ENCODE peak calls at places on chromosomes 11 and 22, in five cellular contexts. C is fibroblast of lung, K is lower lobe of right lung, I is stomach, B is fibroblast of the aortic adventitia. Z is an unnamed sample.

GRCh38 chr11:14644396-14645246 is 1.0 kb downstream of the PDE3B start:
- DNase-seq in C (peak), K (peak), I (peak), B (peak), Z (peak)

GRCh38 chr11:8832571-8833260 is 78.3 kb upstream of the AKIP1 start:
- DNase-seq in C (peak), K (peak), I (peak), B (peak), Z (peak)

GRCh38 chr11:134486704-134487103 is 74.7 kb upstream of the B3GAT1 start:
- DNase-seq in C (no peak), K (no peak), I (no peak), B (no peak), Z (no peak)

GRCh38 chr11:73286240-73286810 is 14.2 kb downstream of the P2RY6 start:
- DNase-seq in C (no peak), K (no peak), I (no peak), B (no peak), Z (no peak)

GRCh38 chr22:17717708-17718107 is 56.6 kb downstream of the BID start:
- DNase-seq in C (peak), K (no peak), I (no peak), B (peak), Z (no peak)

GRCh38 chr11:114953039-114953438 is 274.7 kb downstream of the NXPE2 start:
- DNase-seq in C (no peak), K (no peak), I (no peak), B (no peak), Z (no peak)

GRCh38 chr11:1077417-1078119 is 2.9 kb downstream of the MUC2 start:
- DNase-seq in C (no peak), K (peak), I (no peak), B (no peak), Z (no peak)

GRCh38 chr22:24088796-24089195 is 77.7 kb downstream of the CABIN1 start:
- DNase-seq in C (peak), K (no peak), I (no peak), B (no peak), Z (no peak)

GRCh38 chr22:36145881-36146280 is 14.7 kb downstream of the APOL3 start:
- DNase-seq in C (peak), K (no peak), I (no peak), B (no peak), Z (no peak)

GRCh38 chr22:41925783-41926460 is 684 bp downstream of the TNFRSF13C start:
- DNase-seq in C (peak), K (peak), I (peak), B (no peak), Z (peak)

GRCh38 chr11:3826721-3827120 is 14.0 kb downstream of the RHOG start:
- DNase-seq in C (no peak), K (no peak), I (no peak), B (no peak), Z (no peak)

GRCh38 chr22:45948081-45948648 is 28.8 kb downstream of the WNT7B start:
- DNase-seq in C (no peak), K (no peak), I (no peak), B (no peak), Z (no peak)

GRCh38 chr22:20933910-20934309 is 16.7 kb downstream of the CRKL start:
- DNase-seq in C (no peak), K (no peak), I (no peak), B (no peak), Z (no peak)

GRCh38 chr11:67636962-67637361 is 2.6 kb downstream of the TBX10 start:
- DNase-seq in C (no peak), K (no peak), I (no peak), B (no peak), Z (no peak)
- TF ChIP-seq CTCF in C (no peak), K (no peak), I (no peak), B (no peak), Z (no peak)

DNA sequence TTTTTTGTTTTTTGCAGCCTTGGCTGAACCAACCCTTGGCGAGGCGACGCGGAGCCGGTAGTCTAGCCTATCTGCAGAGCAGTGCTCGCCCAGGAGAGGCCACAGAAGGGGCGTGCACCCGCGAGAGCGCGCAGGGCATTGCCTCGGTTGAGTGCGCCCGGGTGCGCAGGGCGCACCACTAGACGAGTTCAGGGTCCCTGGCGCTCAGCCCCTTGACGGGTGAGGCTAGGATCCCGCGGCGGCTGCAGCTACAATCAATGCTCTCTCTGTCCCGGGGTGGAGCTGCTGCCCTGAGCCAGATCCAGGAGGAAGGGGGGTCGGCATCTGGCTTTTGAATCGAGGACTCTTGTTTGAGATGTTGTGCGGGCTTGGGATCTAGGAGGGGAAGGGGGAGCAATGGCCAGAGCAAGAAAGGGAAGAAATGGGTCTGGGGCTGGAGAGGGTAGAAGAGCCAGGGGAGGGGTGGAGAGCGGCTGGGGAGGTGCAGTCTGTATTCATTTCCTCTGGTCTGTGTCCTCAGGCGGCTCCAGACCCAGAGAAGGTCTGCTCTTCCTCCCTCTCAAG is 949 bp downstream of the THY1 start:
- DNase-seq in C (peak), K (no peak), I (no peak), B (peak), Z (no peak)
- TF ChIP-seq CTCF in C (no peak), K (no peak), I (no peak), B (no peak), Z (no peak)

GRCh38 chr11:46522682-46523281 is 71.0 kb downstream of the AMBRA1 start:
- DNase-seq in C (no peak), K (no peak), I (no peak), B (no peak), Z (no peak)
- TF ChIP-seq CTCF in C (no peak), K (no peak), I (no peak), B (no peak), Z (peak)

GRCh38 chr11:66891849-66892660 is 35.2 kb downstream of the LRFN4 start:
- DNase-seq in C (peak), K (no peak), I (peak), B (peak), Z (no peak)
- TF ChIP-seq CTCF in C (no peak), K (no peak), I (no peak), B (no peak), Z (no peak)

DNA sequence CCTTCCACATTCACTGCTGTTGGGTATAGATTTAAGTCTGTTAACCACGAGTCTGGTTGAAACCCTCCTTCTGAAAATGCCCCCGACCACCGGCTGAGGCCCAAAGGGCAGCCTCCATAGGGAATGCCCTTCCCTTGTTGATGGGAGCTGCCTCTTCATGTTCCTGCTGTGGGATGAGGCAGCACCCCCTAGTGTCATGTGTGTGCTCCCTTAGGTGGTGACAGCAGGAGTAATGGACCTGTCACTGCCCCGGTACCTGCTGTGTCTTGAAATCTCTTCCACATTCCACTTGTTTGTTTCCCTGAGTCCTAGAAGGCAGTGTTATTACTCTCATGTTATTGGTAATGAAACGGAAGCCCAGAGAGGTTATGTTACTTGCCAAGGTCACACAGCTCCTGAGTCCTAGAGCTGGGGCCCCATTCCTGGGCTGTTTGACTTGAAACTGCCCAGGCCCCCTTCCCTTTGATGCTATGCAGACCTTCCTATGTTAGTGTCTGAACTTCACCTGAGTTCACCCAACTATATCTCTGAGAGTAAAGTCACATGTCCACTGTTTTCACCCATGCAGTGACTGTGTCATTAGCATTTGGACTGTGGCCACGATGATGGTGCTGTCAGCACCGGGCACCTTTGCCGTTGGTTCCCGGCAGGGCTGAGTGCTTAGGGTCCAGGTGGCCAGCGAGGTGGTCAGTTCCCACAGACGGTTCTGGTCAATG is 234.3 kb downstream of the TBC1D22A start:
- DNase-seq in C (no peak), K (no peak), I (no peak), B (no peak), Z (no peak)
- TF ChIP-seq CTCF in C (no peak), K (no peak), I (no peak), B (no peak), Z (no peak)

GRCh38 chr22:19854778-19855503 is at the start of the genes GNB1L and RTL10:
- DNase-seq in C (peak), K (peak), I (peak), B (peak), Z (peak)
- TF ChIP-seq CTCF in C (no peak), K (peak), I (no peak), B (peak), Z (peak)

GRCh38 chr11:48228761-48229160 is 12.2 kb downstream of the OR4B1 start:
- DNase-seq in C (no peak), K (no peak), I (no peak), B (no peak), Z (no peak)
- TF ChIP-seq CTCF in C (no peak), K (no peak), I (no peak), B (no peak), Z (no peak)

DNA sequence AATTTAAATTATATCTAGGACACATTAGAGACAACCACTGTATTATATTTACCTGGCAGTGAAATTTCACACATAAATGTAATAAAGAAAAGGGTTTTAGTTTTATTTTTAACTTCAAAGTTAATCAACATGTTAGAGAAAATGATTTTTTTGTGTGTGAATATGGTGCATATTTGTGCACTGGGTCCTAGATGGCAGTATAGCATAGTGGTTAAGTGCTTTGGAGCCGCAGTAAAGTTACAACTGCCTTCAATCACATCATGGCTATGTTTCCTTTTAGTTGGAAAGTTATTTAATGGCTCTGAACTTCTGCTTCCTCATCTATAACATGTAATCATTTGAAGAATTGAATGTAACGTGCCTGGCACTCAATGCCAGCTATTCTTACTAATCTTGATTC is 108.9 kb upstream of the DDI1 start:
- DNase-seq in C (no peak), K (no peak), I (no peak), B (peak), Z (no peak)
- TF ChIP-seq CTCF in C (peak), K (no peak), I (no peak), B (peak), Z (peak)

Z was measured in type B pancreatic cell.